ENCODE peak calls at places on chromosomes 7 and 10, in eight cellular contexts. Z is SJSA1; R is ovary; J is cardiac muscle cell; D is CD4-positive, alpha-beta T cell; P is heart right ventricle; M is psoas muscle; O is tibial artery. K is an unnamed sample. For H3K9me3, the result is how much of the 10 kb centered on the place peaks cover.

GRCh38 chr7:129828989-129829676 is 123.6 kb downstream of the UBE2H start:
- DNase-seq in M (no peak), J (no peak), P (no peak), O (no peak), R (no peak), Z (no peak), D (no peak), K (no peak)

GRCh38 chr7:74094224-74095095 is 10.9 kb downstream of the LIMK1 start:
- DNase-seq in Z (peak), P (peak), O (peak), M (peak), D (peak), R (peak), J (peak), K (peak)

GRCh38 chr10:92734288-92734687 is 44.5 kb downstream of the HHEX start:
- DNase-seq in Z (no peak), O (no peak), M (no peak), R (no peak), D (no peak), J (no peak), P (no peak), K (no peak)

GRCh38 chr10:61350068-61350467 is 103.1 kb downstream of the TMEM26 start:
- DNase-seq in P (no peak), J (no peak), D (no peak), M (no peak), O (no peak), Z (no peak), R (no peak), K (no peak)

GRCh38 chr10:78321500-78321899 is 287.8 kb downstream of the RPS24 start:
- DNase-seq in Z (no peak), J (no peak), O (peak), M (no peak), P (no peak), R (no peak), D (no peak), K (no peak)

GRCh38 chr7:71972513-71972912 is 439.6 kb downstream of the CALN1 start:
- DNase-seq in M (no peak), Z (no peak), P (no peak), O (no peak), D (no peak), R (no peak), J (no peak), K (no peak)

GRCh38 chr7:155725073-155725346 is 80.5 kb downstream of the RBM33 start:
- DNase-seq in Z (no peak), O (no peak), M (no peak), R (no peak), J (no peak), D (no peak), P (no peak), K (no peak)

GRCh38 chr7:138891446-138891810 is 89.8 kb downstream of the KIAA1549 start:
- DNase-seq in P (no peak), O (no peak), D (no peak), J (peak), Z (no peak), M (no peak), R (no peak), K (no peak)

GRCh38 chr10:93378039-93378438 is 104.1 kb downstream of the MYOF start:
- DNase-seq in R (no peak), P (no peak), D (no peak), O (no peak), Z (no peak), M (no peak), J (no peak), K (no peak)

GRCh38 chr7:27899601-27900000 is 159.6 kb downstream of the TAX1BP1 start:
- DNase-seq in R (no peak), Z (no peak), D (no peak), O (no peak), P (no peak), M (no peak), J (no peak), K (no peak)

GRCh38 chr7:149690688-149691446 is 82.5 kb downstream of the ZNF467 start:
- DNase-seq in M (peak), Z (no peak), J (peak), R (no peak), P (peak), O (no peak), D (no peak), K (no peak)

GRCh38 chr7:91082854-91083495 is 181.3 kb upstream of the FZD1 start:
- DNase-seq in J (peak), D (no peak), P (no peak), M (no peak), O (no peak), R (no peak), Z (no peak), K (no peak)

GRCh38 chr10:103104721-103105120 is 88.4 kb downstream of the NT5C2 start:
- DNase-seq in Z (no peak), D (no peak), R (no peak), J (no peak), M (no peak), O (no peak), P (no peak), K (no peak)

GRCh38 chr7:111223802-111224253 is 132.9 kb downstream of the LRRN3 start:
- DNase-seq in O (no peak), P (no peak), R (no peak), J (no peak), D (no peak), M (no peak), Z (no peak), K (no peak)

GRCh38 chr10:34960983-34961382 is 129.2 kb downstream of the CUL2 start:
- DNase-seq in R (no peak), Z (no peak), O (no peak), J (no peak), P (peak), M (no peak), D (no peak), K (no peak)

GRCh38 chr10:51683031-51683830 is 16.2 kb downstream of the CSTF2T start:
- DNase-seq in M (no peak), J (peak), Z (no peak), P (peak), R (no peak), D (no peak), O (no peak), K (no peak)

GRCh38 chr7:82049442-82049841 is 279.6 kb upstream of the HGF start:
- DNase-seq in R (no peak), M (no peak), Z (no peak), D (no peak), J (peak), P (no peak), O (no peak), K (no peak)

GRCh38 chr7:137962491-137962874 is 39.4 kb downstream of the CREB3L2 start:
- DNase-seq in Z (no peak), O (no peak), P (no peak), D (no peak), M (no peak), R (no peak), J (no peak), K (no peak)

GRCh38 chr7:44772867-44773266 is 23.6 kb upstream of the PPIA start:
- DNase-seq in M (no peak), Z (no peak), P (no peak), J (no peak), O (no peak), D (no peak), R (no peak), K (no peak)

GRCh38 chr10:132595021-132595420 is 57.4 kb downstream of the INPP5A start:
- DNase-seq in J (no peak), M (no peak), O (no peak), R (no peak), D (no peak), P (no peak), Z (no peak), K (no peak)

GRCh38 chr10:82668266-82668665 is 793.3 kb downstream of the NRG3 start:
- DNase-seq in R (no peak), J (peak), M (no peak), O (no peak), P (no peak), Z (no peak), D (no peak), K (no peak)

GRCh38 chr10:126972622-126973414 is 67.6 kb downstream of the DOCK1 start:
- DNase-seq in P (no peak), Z (peak), O (no peak), J (peak), R (no peak), M (no peak), D (no peak), K (no peak)

GRCh38 chr10:12097791-12098190 is 29.0 kb downstream of the DHTKD1 start:
- DNase-seq in P (no peak), R (no peak), M (no peak), O (no peak), J (no peak), Z (no peak), D (no peak), K (no peak)

GRCh38 chr7:105261689-105262088 is 127.0 kb downstream of the SRPK2 start:
- DNase-seq in D (no peak), O (no peak), R (no peak), M (no peak), J (no peak), Z (no peak), P (no peak), K (no peak)

GRCh38 chr7:84950836-84951235 is 236.0 kb downstream of the SEMA3D start:
- DNase-seq in D (no peak), Z (no peak), P (no peak), M (no peak), O (no peak), R (no peak), J (peak), K (no peak)

GRCh38 chr7:29976673-29977072 is 12.9 kb downstream of the SCRN1 start:
- DNase-seq in Z (no peak), R (peak), P (no peak), J (peak), M (no peak), O (no peak), D (no peak), K (no peak)

GRCh38 chr10:114905450-114905849 is 32.5 kb upstream of the TRUB1 start:
- DNase-seq in Z (no peak), D (no peak), O (no peak), R (no peak), P (no peak), M (no peak), J (no peak), K (no peak)

GRCh38 chr7:97116308-97116707 is 1.2 kb upstream of the SDHAF3 start:
- DNase-seq in R (no peak), D (no peak), O (no peak), Z (no peak), P (no peak), J (no peak), M (no peak), K (no peak)

GRCh38 chr10:29470843-29471482 is 163.8 kb downstream of the SVIL start:
- DNase-seq in R (no peak), O (no peak), J (no peak), Z (no peak), M (no peak), P (no peak), D (no peak), K (no peak)

GRCh38 chr10:118047363-118047719 is 600 bp upstream of the RAB11FIP2 start:
- DNase-seq in M (peak), D (no peak), Z (no peak), R (peak), O (peak), P (peak), J (no peak), K (no peak)

GRCh38 chr10:64731016-64731415 is 1209.8 kb downstream of the REEP3 start:
- DNase-seq in M (no peak), O (no peak), P (no peak), D (no peak), J (no peak), R (no peak), Z (no peak), K (no peak)

GRCh38 chr7:140478361-140479061 is 794 bp downstream of the MKRN1 start:
- DNase-seq in M (peak), O (peak), Z (peak), D (peak), P (peak), J (peak), R (peak), K (no peak)

GRCh38 chr7:157678503-157678902 is 341.7 kb downstream of the DNAJB6 start:
- DNase-seq in Z (peak), D (no peak), R (no peak), J (no peak), P (no peak), O (peak), M (no peak), K (no peak)

GRCh38 chr7:157676001-157676400 is 339.2 kb downstream of the DNAJB6 start:
- DNase-seq in R (no peak), O (peak), D (no peak), Z (peak), J (no peak), P (no peak), M (no peak), K (no peak)

GRCh38 chr7:157675427-157675930 is 338.7 kb downstream of the DNAJB6 start:
- DNase-seq in M (no peak), J (no peak), D (no peak), R (no peak), Z (peak), P (no peak), O (peak), K (no peak)

GRCh38 chr7:157674715-157675426 is 338.1 kb downstream of the DNAJB6 start:
- DNase-seq in J (no peak), Z (peak), O (peak), M (no peak), P (no peak), D (no peak), R (no peak), K (no peak)

DNA sequence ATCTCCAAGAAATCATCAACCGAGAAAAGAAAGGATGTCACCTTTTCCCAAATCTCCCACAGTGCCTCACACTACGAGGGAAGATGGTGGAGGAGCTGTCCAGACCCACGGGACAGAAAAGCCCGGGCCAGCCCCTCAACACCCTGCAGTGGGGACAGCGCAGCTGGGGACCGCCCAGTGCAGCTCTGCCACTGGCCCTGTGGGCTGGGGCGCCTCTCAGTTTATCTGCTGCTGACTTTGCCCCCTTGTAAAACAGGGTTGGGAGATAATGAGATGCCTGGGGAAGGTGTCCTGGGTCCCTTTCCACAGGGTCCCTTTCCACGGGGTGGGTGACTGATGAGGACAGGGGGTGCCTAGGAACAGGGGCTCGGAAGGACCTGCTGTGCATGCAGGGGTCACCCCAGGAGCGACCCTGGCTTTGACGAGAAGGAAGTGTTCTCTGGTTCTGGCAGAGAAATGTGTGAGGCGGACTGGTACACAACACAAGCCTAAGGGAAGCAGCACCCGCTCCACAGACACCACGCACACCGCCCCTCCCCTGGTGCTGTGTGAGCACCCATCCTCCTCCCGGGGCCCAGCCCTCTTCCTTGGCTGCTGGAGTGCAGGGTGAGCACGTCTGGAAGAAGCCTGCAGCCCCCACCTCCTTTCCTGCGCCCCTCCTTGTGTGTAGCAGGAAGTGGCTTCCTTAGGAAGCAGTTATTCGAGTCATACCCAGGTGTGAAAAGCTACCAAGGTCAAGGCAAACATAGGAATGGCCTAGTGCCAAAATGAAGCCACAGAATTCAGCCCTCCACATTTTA is 339.9 kb downstream of the DNAJB6 start:
- DNase-seq in O (peak), Z (peak), P (no peak), M (no peak), D (no peak), R (no peak), J (no peak), K (no peak)
- H3K9me3 ChIP-seq in O (under half), Z (under half), P (under half), M (under half), D (under half), R (under half), J (under half), K (under half)

GRCh38 chr10:128469515-128469914 is 343.3 kb upstream of the MKI67 start:
- DNase-seq in J (no peak), Z (no peak), M (no peak), O (no peak), P (no peak), R (no peak), D (no peak), K (no peak)

GRCh38 chr10:128465697-128466096 is 339.5 kb upstream of the MKI67 start:
- DNase-seq in P (no peak), M (no peak), Z (no peak), J (no peak), D (no peak), R (no peak), O (no peak), K (no peak)

GRCh38 chr10:128463991-128464755 is 337.9 kb upstream of the MKI67 start:
- DNase-seq in D (peak), R (peak), O (peak), Z (peak), M (no peak), P (no peak), J (peak), K (peak)

GRCh38 chr10:128468462-128468861 is 342.2 kb upstream of the MKI67 start:
- DNase-seq in R (no peak), D (no peak), Z (no peak), P (no peak), O (no peak), J (no peak), M (no peak), K (no peak)

GRCh38 chr10:128466831-128467371 is 340.7 kb upstream of the MKI67 start:
- DNase-seq in J (no peak), D (no peak), O (no peak), P (no peak), R (no peak), M (no peak), Z (no peak), K (no peak)
- H3K9me3 ChIP-seq in J (under half), D (under half), O (under half), P (under half), R (under half), M (under half), Z (under half), K (under half)

DNA sequence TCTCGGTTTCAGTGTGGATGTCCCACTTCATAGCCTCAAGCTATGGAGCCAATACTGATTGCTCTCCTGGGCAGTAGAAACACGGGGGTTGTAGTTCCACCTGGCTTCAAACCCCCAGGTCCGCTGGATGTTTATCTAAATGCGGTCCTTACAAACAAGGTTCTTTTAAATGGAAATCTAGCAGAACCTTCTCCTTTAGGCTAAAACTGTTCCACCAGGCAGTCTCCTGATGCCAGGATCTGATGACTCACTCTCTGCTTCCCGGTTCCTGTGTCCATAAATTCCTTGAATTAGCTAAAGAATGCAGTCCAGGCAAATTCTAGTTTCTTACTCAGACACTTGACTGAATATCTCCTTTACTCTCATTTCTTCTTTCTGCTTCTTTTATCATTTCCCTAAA is 108.4 kb upstream of the FAM3C start:
- DNase-seq in P (no peak), Z (peak), M (no peak), J (peak), D (no peak), R (no peak), O (no peak), K (no peak)
- H3K9me3 ChIP-seq in P (under half), Z (under half), M (under half), J (under half), D (under half), R (under half), O (under half), K (under half)

GRCh38 chr10:109861051-109861450 is 62.3 kb downstream of the XPNPEP1 start:
- DNase-seq in R (no peak), D (no peak), P (no peak), O (no peak), Z (no peak), M (no peak), J (no peak), K (no peak)
- H3K9me3 ChIP-seq in R (under half), D (under half), P (under half), O (under half), Z (under half), M (under half), J (under half), K (under half)